ENCODE peak calls at places on chromosomes 3 and 15, in nine cellular contexts. W is body of pancreas, Z is transverse colon, A is HAP-1, F is cardiac muscle cell, E is A549, H is fibroblast of pulmonary artery, P is hepatocyte, G is AG09309. C is an unnamed sample.

GRCh38 chr15:93028111-93028631 is 60.8 kb downstream of the RGMA start:
- DNase-seq in W (no peak), Z (no peak), A (no peak), F (no peak), E (no peak), H (peak), P (no peak), G (no peak), C (no peak)

GRCh38 chr3:172125053-172125452 is 85.7 kb downstream of the FNDC3B start:
- DNase-seq in W (no peak), Z (no peak), A (no peak), F (no peak), E (no peak), H (no peak), P (no peak), G (no peak), C (no peak)

GRCh38 chr3:14780927-14781507 is 37.7 kb upstream of the FGD5 start:
- DNase-seq in W (peak), Z (peak), A (peak), F (peak), E (peak), H (peak), P (peak), G (no peak), C (peak)

GRCh38 chr3:165103616-165104015 is 25.3 kb upstream of the SI start:
- DNase-seq in W (no peak), Z (no peak), A (no peak), F (no peak), E (no peak), H (no peak), P (no peak), G (no peak), C (no peak)

GRCh38 chr15:81347910-81348309 is 24.0 kb upstream of the STARD5 start:
- DNase-seq in W (no peak), Z (no peak), A (no peak), F (no peak), E (no peak), H (no peak), P (no peak), G (no peak), C (no peak)

GRCh38 chr3:64166584-64167155 is 58.6 kb downstream of the PRICKLE2 start:
- DNase-seq in W (no peak), Z (no peak), A (peak), F (peak), E (no peak), H (peak), P (no peak), G (no peak), C (no peak)

GRCh38 chr15:71088683-71089082 is 26.6 kb upstream of the THSD4 start:
- DNase-seq in W (no peak), Z (no peak), A (no peak), F (no peak), E (no peak), H (no peak), P (no peak), G (no peak), C (no peak)

GRCh38 chr3:149969110-149969944 is 1.4 kb downstream of the PFN2 start:
- DNase-seq in W (peak), Z (peak), A (peak), F (peak), E (peak), H (peak), P (peak), G (no peak), C (peak)

GRCh38 chr3:143672396-143673165 is 175.7 kb downstream of the SLC9A9 start:
- DNase-seq in W (no peak), Z (no peak), A (no peak), F (no peak), E (no peak), H (no peak), P (no peak), G (no peak), C (no peak)

GRCh38 chr3:58129041-58129440 is 81.7 kb downstream of the DNASE1L3 start:
- DNase-seq in W (no peak), Z (no peak), A (no peak), F (no peak), E (no peak), H (no peak), P (no peak), G (no peak), C (no peak)

GRCh38 chr3:159829056-159829995 is 159.3 kb upstream of the IL12A start:
- DNase-seq in W (peak), Z (peak), A (peak), F (no peak), E (no peak), H (peak), P (peak), G (peak), C (peak)

GRCh38 chr3:129382366-129382765 is 46.1 kb downstream of the EFCAB12 start:
- DNase-seq in W (no peak), Z (no peak), A (no peak), F (no peak), E (no peak), H (no peak), P (no peak), G (no peak), C (no peak)

GRCh38 chr3:160941885-160942494 is 163.2 kb downstream of the B3GALNT1 start:
- DNase-seq in W (peak), Z (peak), A (peak), F (peak), E (peak), H (peak), P (peak), G (peak), C (peak)

GRCh38 chr3:135975053-135975452 is 9.5 kb downstream of the PPP2R3A start:
- DNase-seq in W (no peak), Z (no peak), A (peak), F (peak), E (no peak), H (no peak), P (no peak), G (no peak), C (no peak)

GRCh38 chr3:23202203-23202920 is 765 bp upstream of the UBE2E2 start:
- DNase-seq in W (no peak), Z (no peak), A (no peak), F (no peak), E (no peak), H (peak), P (no peak), G (no peak), C (peak)

GRCh38 chr3:127524300-127524896 is 66.1 kb downstream of the TPRA1 start:
- DNase-seq in W (peak), Z (no peak), A (peak), F (no peak), E (no peak), H (no peak), P (no peak), G (no peak), C (no peak)

GRCh38 chr3:139894638-139894989 is 40.4 kb upstream of the CLSTN2 start:
- DNase-seq in W (peak), Z (no peak), A (no peak), F (no peak), E (no peak), H (no peak), P (no peak), G (no peak), C (peak)

GRCh38 chr3:182083112-182083511 is 371.4 kb downstream of the SOX2 start:
- DNase-seq in W (no peak), Z (no peak), A (no peak), F (no peak), E (peak), H (no peak), P (no peak), G (no peak), C (no peak)

GRCh38 chr3:124846189-124846588 is 41.0 kb downstream of the ITGB5 start:
- DNase-seq in W (no peak), Z (no peak), A (no peak), F (no peak), E (no peak), H (peak), P (no peak), G (peak), C (peak)

GRCh38 chr3:195897081-195897852 is 11.1 kb downstream of the TNK2 start:
- DNase-seq in W (no peak), Z (no peak), A (no peak), F (peak), E (peak), H (peak), P (peak), G (no peak), C (peak)

GRCh38 chr15:29818141-29818540 is 4.1 kb downstream of the TJP1 start:
- DNase-seq in W (no peak), Z (no peak), A (no peak), F (no peak), E (no peak), H (no peak), P (no peak), G (no peak), C (no peak)

GRCh38 chr3:175273573-175273972 is 414.4 kb downstream of the NAALADL2 start:
- DNase-seq in W (no peak), Z (no peak), A (no peak), F (no peak), E (no peak), H (no peak), P (no peak), G (no peak), C (no peak)

GRCh38 chr3:126419151-126419703 is 24.5 kb downstream of the CFAP100 start:
- DNase-seq in W (no peak), Z (no peak), A (no peak), F (no peak), E (no peak), H (no peak), P (no peak), G (no peak), C (no peak)

GRCh38 chr3:127375151-127375937 is 87.5 kb upstream of the PRR20G start:
- DNase-seq in W (no peak), Z (no peak), A (no peak), F (no peak), E (no peak), H (no peak), P (no peak), G (no peak), C (no peak)

GRCh38 chr15:44468713-44469385 is 41.4 kb downstream of the CTDSPL2 start:
- DNase-seq in W (no peak), Z (no peak), A (no peak), F (no peak), E (peak), H (peak), P (no peak), G (peak), C (no peak)

GRCh38 chr15:60235951-60236710 is 161.7 kb downstream of the ANXA2 start:
- DNase-seq in W (no peak), Z (no peak), A (no peak), F (no peak), E (no peak), H (no peak), P (no peak), G (no peak), C (no peak)

GRCh38 chr3:168249539-168250414 is 154.1 kb upstream of the GOLIM4 start:
- DNase-seq in W (peak), Z (peak), A (peak), F (peak), E (peak), H (peak), P (peak), G (peak), C (peak)

GRCh38 chr3:172317984-172318383 is 130.3 kb downstream of the GHSR start:
- DNase-seq in W (peak), Z (peak), A (peak), F (no peak), E (peak), H (peak), P (no peak), G (peak), C (no peak)

GRCh38 chr3:143988306-143988705 is 16.7 kb downstream of the DIPK2A start:
- DNase-seq in W (no peak), Z (no peak), A (no peak), F (no peak), E (no peak), H (no peak), P (no peak), G (no peak), C (no peak)

GRCh38 chr15:79978260-79978659 is 7.3 kb upstream of the BCL2A1 start:
- DNase-seq in W (no peak), Z (no peak), A (no peak), F (no peak), E (no peak), H (no peak), P (no peak), G (no peak), C (peak)

GRCh38 chr3:44885618-44886017 is 11.2 kb downstream of the TGM4 start:
- DNase-seq in W (no peak), Z (no peak), A (no peak), F (no peak), E (peak), H (peak), P (peak), G (peak), C (peak)

GRCh38 chr15:78224024-78224413 is 10.3 kb downstream of the ACSBG1 start:
- DNase-seq in W (no peak), Z (no peak), A (no peak), F (no peak), E (no peak), H (no peak), P (no peak), G (no peak), C (no peak)

GRCh38 chr3:127702151-127702578 is 29.4 kb downstream of the ABTB1 start:
- DNase-seq in W (no peak), Z (no peak), A (no peak), F (no peak), E (no peak), H (no peak), P (no peak), G (no peak), C (peak)

GRCh38 chr3:39106281-39107055 is 959 bp downstream of the GORASP1 start:
- DNase-seq in W (no peak), Z (no peak), A (peak), F (peak), E (no peak), H (peak), P (peak), G (no peak), C (no peak)

GRCh38 chr15:80695911-80696651 is 971 bp downstream of the ABHD17C start:
- DNase-seq in W (peak), Z (peak), A (peak), F (peak), E (peak), H (no peak), P (peak), G (no peak), C (peak)

GRCh38 chr3:32451049-32451659 is 51.5 kb downstream of the CMTM6 start:
- DNase-seq in W (no peak), Z (no peak), A (peak), F (no peak), E (no peak), H (no peak), P (no peak), G (no peak), C (no peak)

GRCh38 chr3:110618512-110619226 is 452.9 kb upstream of the NECTIN3 start:
- DNase-seq in W (no peak), Z (no peak), A (no peak), F (no peak), E (no peak), H (no peak), P (no peak), G (no peak), C (no peak)

GRCh38 chr15:66621491-66622467 is 56.0 kb upstream of the LCTL start:
- DNase-seq in W (no peak), Z (no peak), A (peak), F (peak), E (no peak), H (peak), P (peak), G (no peak), C (no peak)
- H3K4me3 ChIP-seq in W (no peak), Z (no peak), A (no peak), F (no peak), E (no peak), H (no peak), P (no peak), G (no peak), C (no peak)

GRCh38 chr15:74542192-74543042 is 1.4 kb downstream of the ARID3B start:
- DNase-seq in W (no peak), Z (no peak), A (peak), F (no peak), E (no peak), H (no peak), P (no peak), G (no peak), C (no peak)
- H3K4me3 ChIP-seq in W (no peak), Z (no peak), A (peak), F (peak), E (peak), H (no peak), P (peak), G (no peak), C (no peak)

GRCh38 chr3:71723452-71724170 is 1.6 kb downstream of the EIF4E3 start:
- DNase-seq in W (no peak), Z (no peak), A (no peak), F (no peak), E (no peak), H (no peak), P (no peak), G (no peak), C (no peak)
- H3K4me3 ChIP-seq in W (no peak), Z (no peak), A (peak), F (peak), E (peak), H (no peak), P (peak), G (no peak), C (no peak)

GRCh38 chr3:52270252-52270754 is 8.1 kb downstream of the WDR82 start:
- DNase-seq in W (no peak), Z (no peak), A (no peak), F (no peak), E (no peak), H (no peak), P (no peak), G (no peak), C (peak)
- H3K4me3 ChIP-seq in W (no peak), Z (no peak), A (no peak), F (no peak), E (no peak), H (no peak), P (no peak), G (no peak), C (no peak)

GRCh38 chr3:34073141-34073540 is 274.7 kb downstream of the PDCD6IP start:
- DNase-seq in W (no peak), Z (no peak), A (no peak), F (no peak), E (no peak), H (no peak), P (no peak), G (no peak), C (no peak)
- H3K4me3 ChIP-seq in W (no peak), Z (no peak), A (no peak), F (no peak), E (no peak), H (no peak), P (no peak), G (no peak), C (no peak)

GRCh38 chr15:63891763-63892123 is 58.0 kb upstream of the HERC1 start:
- DNase-seq in W (no peak), Z (no peak), A (no peak), F (no peak), E (no peak), H (no peak), P (no peak), G (no peak), C (no peak)
- H3K4me3 ChIP-seq in W (no peak), Z (no peak), A (no peak), F (no peak), E (no peak), H (no peak), P (no peak), G (no peak), C (no peak)

C was measured in adrenal gland.